ENCODE peak calls at places on chromosomes 3 and 15, in seven cellular contexts. H is neural crest cell, D is RWPE1, X is mucosa of descending colon, I is breast epithelium, L is endothelial cell, U is RWPE2. M is an unnamed sample.

GRCh38 chr3:58529516-58530353 is 7.3 kb downstream of the ACOX2 start:
- DNase-seq in H (peak), D (no peak), X (peak), I (no peak), L (peak), U (no peak), M (no peak)

GRCh38 chr3:178947738-178948137 is 123.9 kb downstream of the ZMAT3 start:
- DNase-seq in H (no peak), D (no peak), X (no peak), I (no peak), L (no peak), U (no peak), M (no peak)

GRCh38 chr3:189792046-189792929 is 161.1 kb downstream of the TP63 start:
- DNase-seq in H (no peak), D (peak), X (no peak), I (no peak), L (no peak), U (no peak), M (peak)

GRCh38 chr3:158748237-158748828 is 16.1 kb upstream of the RARRES1 start:
- DNase-seq in H (no peak), D (no peak), X (peak), I (no peak), L (no peak), U (no peak), M (no peak)

GRCh38 chr3:104628185-104628789 is 738.4 kb upstream of the ALCAM start:
- DNase-seq in H (no peak), D (peak), X (no peak), I (no peak), L (no peak), U (no peak), M (peak)

GRCh38 chr3:42613462-42613861 is 13.0 kb downstream of the NKTR start:
- DNase-seq in H (no peak), D (no peak), X (no peak), I (no peak), L (no peak), U (no peak), M (peak)

GRCh38 chr15:101554115-101554915 is 64.8 kb upstream of the PCSK6 start:
- DNase-seq in H (no peak), D (no peak), X (no peak), I (no peak), L (no peak), U (no peak), M (no peak)

GRCh38 chr15:91867581-91868026 is 14.1 kb downstream of the SLCO3A1 start:
- DNase-seq in H (no peak), D (peak), X (peak), I (peak), L (no peak), U (peak), M (peak)

GRCh38 chr3:153129866-153130265 is 32.2 kb upstream of the RAP2B start:
- DNase-seq in H (no peak), D (no peak), X (no peak), I (no peak), L (no peak), U (no peak), M (no peak)

GRCh38 chr15:100919481-100920405 is 586 bp downstream of the LRRK1 start:
- DNase-seq in H (no peak), D (peak), X (peak), I (no peak), L (peak), U (peak), M (peak)

GRCh38 chr3:134901461-134901860 is 106.4 kb downstream of the EPHB1 start:
- DNase-seq in H (no peak), D (no peak), X (no peak), I (no peak), L (no peak), U (no peak), M (no peak)

GRCh38 chr15:34119291-34119690 is 17.4 kb downstream of the PGBD4 start:
- DNase-seq in H (no peak), D (peak), X (no peak), I (no peak), L (no peak), U (no peak), M (peak)

GRCh38 chr3:18444597-18445420 is 19.7 kb upstream of the SATB1 start:
- DNase-seq in H (peak), D (peak), X (peak), I (peak), L (peak), U (no peak), M (peak)

GRCh38 chr3:152524198-152525140 is 255.7 kb downstream of the MBNL1 start:
- DNase-seq in H (peak), D (peak), X (peak), I (no peak), L (peak), U (no peak), M (peak)

GRCh38 chr15:27222479-27222878 is 251.5 kb downstream of the GABRG3 start:
- DNase-seq in H (no peak), D (no peak), X (no peak), I (no peak), L (no peak), U (no peak), M (no peak)

GRCh38 chr15:50182233-50183013 is 427 bp downstream of the SLC27A2 start:
- DNase-seq in H (no peak), D (peak), X (peak), I (no peak), L (peak), U (peak), M (peak)

GRCh38 chr15:44243829-44244228 is 44.7 kb upstream of the GOLM2 start:
- DNase-seq in H (no peak), D (no peak), X (no peak), I (no peak), L (no peak), U (no peak), M (no peak)

GRCh38 chr3:65284971-65285370 is 597.2 kb upstream of the ADAMTS9 start:
- DNase-seq in H (no peak), D (no peak), X (no peak), I (no peak), L (no peak), U (no peak), M (no peak)

GRCh38 chr3:10311710-10312109 is 9.2 kb downstream of the SEC13 start:
- DNase-seq in H (no peak), D (no peak), X (no peak), I (no peak), L (no peak), U (no peak), M (no peak)

GRCh38 chr15:83098079-83098478 is 9.4 kb upstream of the TM6SF1 start:
- DNase-seq in H (no peak), D (no peak), X (no peak), I (no peak), L (no peak), U (no peak), M (no peak)

GRCh38 chr3:20099020-20099539 is 58.8 kb downstream of the KAT2B start:
- DNase-seq in H (no peak), D (no peak), X (no peak), I (no peak), L (no peak), U (no peak), M (no peak)

GRCh38 chr15:57610130-57610529 is 18.4 kb downstream of the MYZAP start:
- DNase-seq in H (no peak), D (peak), X (peak), I (no peak), L (no peak), U (peak), M (peak)

GRCh38 chr3:178967184-178967532 is 104.5 kb downstream of the ZMAT3 start:
- DNase-seq in H (no peak), D (no peak), X (no peak), I (no peak), L (no peak), U (no peak), M (no peak)

GRCh38 chr15:59691194-59691805 is 2.2 kb upstream of the BNIP2 start:
- DNase-seq in H (peak), D (peak), X (peak), I (no peak), L (peak), U (no peak), M (peak)

GRCh38 chr15:41256577-41257038 is 25.5 kb downstream of the CHP1 start:
- DNase-seq in H (no peak), D (no peak), X (no peak), I (no peak), L (no peak), U (peak), M (peak)

GRCh38 chr3:51997935-51998596 is 2.4 kb upstream of the RPL29 start:
- DNase-seq in H (no peak), D (peak), X (no peak), I (no peak), L (no peak), U (no peak), M (peak)

GRCh38 chr3:111572061-111572460 is 23.1 kb downstream of the ZBED2 start:
- DNase-seq in H (no peak), D (no peak), X (no peak), I (no peak), L (no peak), U (no peak), M (no peak)

GRCh38 chr15:71874245-71874644 is 63.9 kb downstream of the NR2E3 start:
- DNase-seq in H (no peak), D (no peak), X (no peak), I (no peak), L (no peak), U (no peak), M (no peak)

GRCh38 chr15:40354408-40355171 is 3.4 kb upstream of the DISP2 start:
- DNase-seq in H (no peak), D (no peak), X (no peak), I (no peak), L (peak), U (no peak), M (no peak)

GRCh38 chr3:65951836-65952505 is 86.7 kb downstream of the MAGI1 start:
- DNase-seq in H (no peak), D (no peak), X (no peak), I (no peak), L (no peak), U (no peak), M (no peak)

GRCh38 chr15:75763137-75763611 is 50.5 kb upstream of the CSPG4 start:
- DNase-seq in H (no peak), D (no peak), X (no peak), I (no peak), L (no peak), U (no peak), M (no peak)

GRCh38 chr15:75760689-75761435 is 48.2 kb upstream of the CSPG4 start:
- DNase-seq in H (no peak), D (no peak), X (no peak), I (no peak), L (no peak), U (no peak), M (no peak)

GRCh38 chr15:75753145-75753544 is 40.5 kb upstream of the CSPG4 start:
- DNase-seq in H (no peak), D (no peak), X (no peak), I (no peak), L (no peak), U (no peak), M (no peak)

GRCh38 chr15:75761446-75762356 is 49.1 kb upstream of the CSPG4 start:
- DNase-seq in H (no peak), D (no peak), X (no peak), I (no peak), L (no peak), U (no peak), M (no peak)

DNA sequence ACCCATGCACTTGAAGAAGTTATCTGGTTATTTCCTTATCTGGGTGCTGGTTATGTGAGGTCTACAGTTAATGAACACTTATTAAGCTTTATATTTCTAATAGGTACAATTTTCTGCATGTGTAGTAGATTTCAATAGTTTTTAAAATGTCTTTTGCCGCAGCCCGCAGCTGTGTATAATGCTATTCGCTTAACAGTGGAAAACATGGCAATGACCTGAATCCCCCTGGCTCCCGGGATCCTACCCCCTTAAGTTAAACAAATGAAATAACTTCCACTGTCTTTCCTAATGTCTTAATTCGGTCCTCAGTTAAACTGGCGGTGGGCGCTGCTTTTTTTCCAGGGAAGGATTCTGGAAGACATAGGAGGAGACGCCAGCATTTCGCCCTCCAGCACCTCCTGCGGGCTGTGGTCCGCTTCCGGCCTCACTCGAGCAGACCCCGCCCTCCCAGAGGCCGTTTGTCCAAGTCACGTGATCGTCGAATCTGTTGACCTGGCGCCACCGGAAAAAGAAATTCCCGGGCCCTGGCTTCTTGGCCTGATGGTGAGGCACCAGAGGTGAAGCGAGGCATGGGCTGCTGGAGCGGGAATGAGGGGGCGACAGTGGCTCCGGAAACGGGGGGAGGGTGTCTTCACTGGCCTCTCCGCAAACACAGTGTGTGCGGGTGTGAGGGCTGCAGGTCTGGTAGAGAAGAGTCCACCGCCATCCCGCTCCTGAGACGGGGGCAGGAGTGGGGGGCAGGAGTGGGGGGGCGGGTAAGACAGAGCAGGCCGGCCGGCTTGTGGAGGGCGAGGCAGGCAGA is 45.6 kb upstream of the CSPG4 start:
- DNase-seq in H (peak), D (peak), X (peak), I (peak), L (peak), U (peak), M (peak)
- TF ChIP-seq CTCF in H (peak), D (peak), X (no peak), I (no peak), L (no peak), U (peak), M (no peak)

GRCh38 chr3:46848271-46849097 is 14.8 kb downstream of the MYL3 start:
- DNase-seq in H (peak), D (no peak), X (no peak), I (no peak), L (peak), U (no peak), M (peak)
- TF ChIP-seq CTCF in H (peak), D (no peak), X (no peak), I (no peak), L (peak), U (no peak), M (peak)

GRCh38 chr15:66046751-66047150 is 177.5 kb downstream of the RAB11A start:
- DNase-seq in H (no peak), D (no peak), X (no peak), I (no peak), L (no peak), U (no peak), M (no peak)
- TF ChIP-seq CTCF in H (peak), D (no peak), X (no peak), I (no peak), L (no peak), U (peak), M (no peak)

DNA sequence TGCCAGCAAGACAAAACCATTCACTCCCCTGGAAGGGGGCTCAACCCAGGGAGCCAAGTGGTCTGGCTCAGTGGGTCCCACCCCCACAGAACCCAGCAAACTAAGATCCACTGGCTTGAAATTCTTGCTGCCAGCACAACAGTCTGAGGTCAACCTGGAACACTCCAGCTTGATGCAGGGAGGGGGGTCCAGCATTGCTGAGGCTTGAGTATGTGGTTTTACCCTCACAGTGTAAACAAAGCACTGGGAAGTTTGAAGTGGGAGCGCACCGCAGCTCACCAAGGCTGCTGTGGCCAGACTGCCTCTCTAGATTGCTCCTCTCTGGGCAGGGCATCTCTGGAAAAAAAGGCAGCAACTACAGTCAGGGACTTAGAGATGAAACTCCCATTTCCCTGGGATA is 81.7 kb downstream of the MSL2 start:
- DNase-seq in H (no peak), D (no peak), X (no peak), I (no peak), L (no peak), U (no peak), M (no peak)
- TF ChIP-seq CTCF in H (no peak), D (no peak), X (no peak), I (no peak), L (no peak), U (no peak), M (no peak)

GRCh38 chr3:170092907-170093306 is 55.1 kb downstream of the GPR160 start:
- DNase-seq in H (no peak), D (no peak), X (no peak), I (no peak), L (no peak), U (no peak), M (no peak)

GRCh38 chr3:170100937-170101336 is 63.1 kb downstream of the GPR160 start:
- DNase-seq in H (no peak), D (no peak), X (no peak), I (no peak), L (no peak), U (no peak), M (no peak)

GRCh38 chr3:170095771-170096170 is 58.0 kb downstream of the GPR160 start:
- DNase-seq in H (no peak), D (no peak), X (no peak), I (no peak), L (no peak), U (no peak), M (no peak)

GRCh38 chr3:170098753-170099152 is 61.0 kb downstream of the GPR160 start:
- DNase-seq in H (no peak), D (no peak), X (no peak), I (no peak), L (no peak), U (no peak), M (no peak)

DNA sequence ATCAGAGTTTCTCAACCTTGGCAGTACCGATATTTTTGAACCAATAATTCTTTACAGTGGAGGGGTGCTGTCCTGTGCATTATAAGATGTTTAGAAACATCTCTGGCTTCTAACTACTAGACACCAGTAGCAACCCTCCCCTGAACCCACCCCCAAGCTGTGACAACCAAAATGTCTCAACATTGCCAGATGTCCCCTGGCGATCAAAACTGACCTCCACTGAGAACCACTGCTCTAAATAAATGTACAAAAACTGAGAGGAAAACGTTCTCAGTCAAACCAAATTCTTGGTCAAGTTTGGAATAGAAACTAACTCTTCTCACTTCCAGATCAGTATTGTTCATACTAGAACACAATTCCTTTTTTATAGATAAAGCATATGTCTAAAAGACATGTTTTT is 58.5 kb downstream of the GPR160 start:
- DNase-seq in H (no peak), D (no peak), X (no peak), I (no peak), L (no peak), U (no peak), M (no peak)
- TF ChIP-seq CTCF in H (no peak), D (no peak), X (no peak), I (no peak), L (no peak), U (no peak), M (no peak)